ENCODE peak calls at places on chromosomes 11 and 22, in six cellular contexts. U is astrocyte of the cerebellum, W is ovary, L is coronary artery, I is upper lobe of left lung, B is transverse colon. X is an unnamed sample.

GRCh38 chr22:49211176-49211575 is 616.5 kb downstream of the BRD1 start:
- DNase-seq in U (no peak), W (peak; percentile 20), L (no peak), I (peak; percentile 7), B (no peak), X (no peak)

GRCh38 chr11:73402834-73403185 is 26.6 kb downstream of the RELT start:
- DNase-seq in U (no peak), W (no peak), L (no peak), I (no peak), B (no peak), X (no peak)

GRCh38 chr11:44609028-44609782 is 43.7 kb downstream of the CD82 start:
- DNase-seq in U (no peak), W (no peak), L (no peak), I (no peak), B (peak; percentile 21), X (peak; percentile 83)

GRCh38 chr22:39535831-39536449 is 3.4 kb upstream of the RPS19BP1 start:
- DNase-seq in U (no peak), W (no peak), L (no peak), I (no peak), B (no peak), X (no peak)

GRCh38 chr22:31347251-31348008 is 1.3 kb upstream of the PATZ1 start:
- DNase-seq in U (peak; percentile 42), W (peak; percentile 77), L (no peak), I (peak; percentile 62), B (peak; percentile 72), X (peak; percentile 61)

GRCh38 chr11:665707-666281 is 28.7 kb downstream of the DRD4 start:
- DNase-seq in U (no peak), W (no peak), L (no peak), I (no peak), B (no peak), X (no peak)

GRCh38 chr11:35173011-35173511 is 34.1 kb downstream of the CD44 start:
- DNase-seq in U (no peak), W (no peak), L (no peak), I (peak; percentile 79), B (peak; percentile 66), X (no peak)

GRCh38 chr11:73313652-73314051 is 5.6 kb downstream of the ARHGEF17 start:
- DNase-seq in U (no peak), W (no peak), L (no peak), I (no peak), B (no peak), X (no peak)

GRCh38 chr22:38440747-38441350 is 14.2 kb downstream of the KCNJ4 start:
- DNase-seq in U (no peak), W (no peak), L (no peak), I (no peak), B (no peak), X (no peak)
- TF ChIP-seq CTCF in U (no peak), W (no peak), L (no peak), I (no peak), B (no peak), X (no peak)

GRCh38 chr11:36540998-36541397 is 26.8 kb upstream of the RAG1 start:
- DNase-seq in U (no peak), W (no peak), L (no peak), I (peak; percentile 29), B (peak; percentile 51), X (no peak)
- TF ChIP-seq CTCF in U (peak; percentile 35), W (no peak), L (no peak), I (no peak), B (peak; percentile 31), X (no peak)

DNA sequence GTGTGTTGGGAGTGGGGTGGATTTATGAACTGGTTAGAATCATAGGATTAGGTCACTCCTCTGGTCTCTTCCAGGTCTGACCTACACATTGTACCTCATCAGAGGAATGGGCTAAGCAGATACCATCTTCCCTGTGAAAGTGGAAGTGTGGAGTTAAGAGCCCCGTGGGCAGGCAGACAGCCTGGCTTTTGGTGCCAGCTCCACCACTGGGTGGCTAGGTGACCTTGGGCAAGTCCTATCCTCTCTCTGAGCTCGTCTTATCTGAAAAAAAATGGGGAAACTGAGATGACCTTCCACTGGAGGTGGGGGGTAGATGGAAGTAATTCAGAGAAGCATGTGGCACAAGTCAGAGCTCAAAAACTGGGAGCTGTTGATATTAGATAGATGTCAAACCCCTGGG is 60.4 kb upstream of the WNT11 start:
- DNase-seq in U (no peak), W (no peak), L (no peak), I (no peak), B (no peak), X (no peak)
- TF ChIP-seq CTCF in U (no peak), W (no peak), L (no peak), I (no peak), B (no peak), X (no peak)

DNA sequence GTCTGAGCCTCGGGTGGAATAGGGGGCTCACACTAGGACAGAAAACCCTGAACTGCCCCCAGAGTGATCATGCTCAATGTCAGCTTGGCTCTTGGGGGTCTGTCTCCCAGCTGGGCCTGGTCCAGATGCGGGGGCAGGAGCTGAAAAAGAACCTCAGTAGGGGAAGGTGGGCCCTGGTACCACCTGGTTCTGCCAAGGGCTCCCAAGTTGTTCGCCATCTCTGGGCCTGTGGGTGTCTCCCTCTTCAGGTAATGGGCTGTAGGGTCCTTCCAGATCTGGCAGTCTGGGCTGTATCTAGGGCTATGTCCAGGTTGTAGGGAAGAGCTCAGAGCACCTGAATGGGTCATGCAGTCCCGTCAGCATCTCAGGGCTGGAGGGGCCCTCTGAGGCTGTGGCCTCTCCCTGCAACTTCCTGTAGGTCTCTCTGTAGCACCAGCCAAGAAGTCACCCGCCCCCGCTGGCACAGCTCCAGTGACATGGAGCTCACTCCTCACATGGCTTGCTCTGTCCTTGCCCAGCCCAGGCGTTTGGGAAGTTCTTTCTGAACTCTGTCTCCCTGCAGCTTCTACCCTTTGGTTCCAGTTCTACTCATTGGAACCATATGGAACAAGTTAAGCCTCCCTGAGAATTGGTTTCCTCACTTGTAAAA is 33.0 kb upstream of the SOX10 start:
- DNase-seq in U (no peak), W (peak; percentile 89), L (no peak), I (peak; percentile 82), B (peak; percentile 75), X (no peak)
- TF ChIP-seq CTCF in U (peak; percentile 17), W (no peak), L (no peak), I (no peak), B (no peak), X (no peak)

GRCh38 chr11:1759851-1760220 is 3.9 kb downstream of the CTSD start:
- DNase-seq in U (no peak), W (no peak), L (no peak), I (peak; percentile 41), B (no peak), X (no peak)

GRCh38 chr11:1758611-1759150 is 5.0 kb downstream of the CTSD start:
- DNase-seq in U (no peak), W (no peak), L (no peak), I (peak; percentile 22), B (no peak), X (no peak)

GRCh38 chr11:1756791-1757771 is 6.6 kb downstream of the CTSD start:
- DNase-seq in U (no peak), W (no peak), L (no peak), I (peak; percentile 21), B (no peak), X (no peak)

GRCh38 chr11:1759151-1759850 is 4.4 kb downstream of the CTSD start:
- DNase-seq in U (no peak), W (no peak), L (no peak), I (peak; percentile 25), B (no peak), X (no peak)

GRCh38 chr11:1757861-1758610 is 5.7 kb downstream of the CTSD start:
- DNase-seq in U (no peak), W (no peak), L (no peak), I (peak; percentile 70), B (peak; percentile 58), X (no peak)
- TF ChIP-seq CTCF in U (no peak), W (no peak), L (no peak), I (no peak), B (no peak), X (no peak)

GRCh38 chr11:37230865-37231264 is 632.8 kb upstream of the RAG2 start:
- DNase-seq in U (no peak), W (no peak), L (no peak), I (no peak), B (no peak), X (no peak)
- TF ChIP-seq CTCF in U (peak; percentile 12), W (no peak), L (no peak), I (no peak), B (no peak), X (no peak)

DNA sequence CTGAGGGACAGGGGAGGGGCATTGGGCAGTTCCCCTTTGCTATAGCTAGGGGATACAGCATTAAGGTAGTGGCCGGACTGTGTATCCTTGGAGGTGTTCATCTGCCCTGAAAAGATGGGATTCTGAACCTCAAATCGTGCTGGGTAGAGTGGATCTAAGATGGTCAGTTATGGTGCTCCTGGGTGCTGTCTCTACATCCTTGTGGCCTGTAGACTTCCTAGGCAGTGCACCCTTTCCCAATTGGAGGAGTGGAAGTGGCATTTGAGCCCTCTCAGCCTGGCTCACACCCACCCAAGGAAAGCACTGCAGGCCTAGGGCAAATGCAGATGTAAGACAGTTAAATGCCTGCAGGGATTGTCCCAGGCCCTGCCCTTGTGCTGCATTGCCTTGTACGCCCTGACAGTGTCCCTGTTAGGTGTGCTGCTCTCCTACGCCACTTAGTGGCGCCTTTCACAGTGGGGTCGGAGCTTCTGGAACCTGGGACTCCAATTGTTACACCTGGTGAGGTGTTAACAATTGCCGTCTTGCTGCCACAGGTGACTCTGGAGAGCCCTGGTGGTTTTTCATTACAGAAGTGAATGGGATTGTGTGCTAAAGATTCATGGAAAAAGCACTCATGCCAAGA is 35.0 kb downstream of the PPFIBP2 start:
- DNase-seq in U (no peak), W (no peak), L (no peak), I (no peak), B (peak; percentile 66), X (no peak)
- TF ChIP-seq CTCF in U (no peak), W (no peak), L (no peak), I (no peak), B (peak; percentile 56), X (no peak)

GRCh38 chr22:33382427-33382826 is 324.2 kb upstream of the SYN3 start:
- DNase-seq in U (no peak), W (no peak), L (no peak), I (no peak), B (no peak), X (no peak)

GRCh38 chr22:33381531-33382406 is 323.6 kb upstream of the SYN3 start:
- DNase-seq in U (no peak), W (no peak), L (no peak), I (no peak), B (no peak), X (no peak)

GRCh38 chr22:33389927-33390326 is 331.7 kb upstream of the SYN3 start:
- DNase-seq in U (peak; percentile 67), W (no peak), L (no peak), I (no peak), B (no peak), X (no peak)

GRCh38 chr22:33385611-33386010 is 327.4 kb upstream of the SYN3 start:
- DNase-seq in U (no peak), W (no peak), L (no peak), I (no peak), B (no peak), X (no peak)

DNA sequence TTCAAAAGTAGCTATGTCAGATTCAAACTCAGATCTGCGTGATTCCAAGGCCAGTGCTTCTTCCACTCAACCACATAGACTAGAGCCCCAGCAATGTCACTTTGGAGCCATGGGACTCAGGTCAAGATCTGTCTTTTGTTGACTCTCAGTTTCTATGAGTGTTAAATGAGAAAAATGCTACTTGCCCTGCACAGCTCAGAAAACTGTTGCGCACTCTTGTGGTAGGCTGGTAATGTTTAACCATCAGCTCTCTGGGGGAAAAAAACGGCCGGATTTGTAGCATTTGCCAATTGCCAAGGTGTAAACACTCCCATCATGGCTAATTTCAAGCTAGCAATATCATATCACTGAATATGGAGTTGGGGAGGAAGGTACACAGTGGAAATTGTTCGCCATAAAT is 328.1 kb upstream of the SYN3 start:
- DNase-seq in U (no peak), W (no peak), L (no peak), I (no peak), B (no peak), X (no peak)
- TF ChIP-seq CTCF in U (no peak), W (no peak), L (no peak), I (no peak), B (no peak), X (no peak)